ENCODE peak calls at places on chromosomes 1 and 21, in five cellular contexts. Z is adipocyte, G is dorsolateral prefrontal cortex, X is fibroblast of lung, T is GM06990. M is an unnamed sample.

GRCh38 chr1:1630191-1630964 is 1.6 kb upstream of the MMP23B start:
- DNase-seq in Z (no peak), X (peak; percentile 81), G (peak; percentile 65), T (peak; percentile 98), M (no peak)

GRCh38 chr21:15144026-15144425 is 79.2 kb upstream of the NRIP1 start:
- DNase-seq in X (peak; percentile 33), Z (peak; percentile 17), T (no peak), G (no peak), M (peak; percentile 28)

GRCh38 chr1:151606384-151606783 is 5.5 kb upstream of the SNX27 start:
- DNase-seq in T (no peak), X (no peak), Z (no peak), G (no peak), M (no peak)

GRCh38 chr1:43172532-43172972 is 422 bp downstream of the CFAP57 start:
- DNase-seq in Z (peak; percentile 95), G (peak; percentile 78), T (peak; percentile 87), X (peak; percentile 89), M (peak; percentile 80)

GRCh38 chr1:160789702-160790611 is 6.0 kb upstream of the LY9 start:
- DNase-seq in G (no peak), X (no peak), Z (no peak), T (peak; percentile 82), M (no peak)

GRCh38 chr1:168465942-168466702 is 77.7 kb downstream of the XCL2 start:
- DNase-seq in T (peak; percentile 37), X (peak; percentile 36), Z (peak; percentile 45), G (no peak), M (no peak)

GRCh38 chr1:57422271-57423134 is 1.4 kb downstream of the DAB1 start:
- DNase-seq in G (no peak), X (peak; percentile 35), Z (peak; percentile 40), T (peak; percentile 3), M (peak; percentile 9)

GRCh38 chr1:30420519-30421050 is 302.8 kb downstream of the MATN1 start:
- DNase-seq in X (no peak), G (no peak), T (no peak), Z (no peak), M (no peak)

GRCh38 chr1:199283814-199284213 is 645.0 kb downstream of the PTPRC start:
- DNase-seq in G (no peak), T (no peak), X (no peak), Z (no peak), M (no peak)

GRCh38 chr1:53111073-53111556 is 31.3 kb downstream of the SLC1A7 start:
- DNase-seq in T (no peak), Z (no peak), X (no peak), G (no peak), M (no peak)

GRCh38 chr21:27423073-27423472 is 456.2 kb upstream of the ADAMTS5 start:
- DNase-seq in T (no peak), Z (peak; percentile 87), G (no peak), X (peak; percentile 98), M (peak; percentile 97)

GRCh38 chr1:32334864-32335618 is 992 bp downstream of the MARCKSL1 start:
- DNase-seq in T (peak; percentile 82), X (peak; percentile 36), Z (peak; percentile 81), G (peak; percentile 47), M (peak; percentile 47)

GRCh38 chr1:30786264-30786991 is 28.9 kb upstream of the LAPTM5 start:
- DNase-seq in G (no peak), X (no peak), T (no peak), Z (no peak), M (no peak)

GRCh38 chr1:230569201-230569600 is 73.1 kb upstream of the COG2 start:
- DNase-seq in T (no peak), G (no peak), X (no peak), Z (no peak), M (no peak)

GRCh38 chr1:84143796-84144565 is at the start of gene PRKACB:
- DNase-seq in X (peak; percentile 34), Z (peak; percentile 22), G (no peak), T (no peak), M (no peak)

GRCh38 chr1:27570823-27571222 is 33.1 kb downstream of the AHDC1 start:
- DNase-seq in X (no peak), Z (no peak), G (no peak), T (no peak), M (no peak)

GRCh38 chr1:31618916-31619846 is 1.7 kb downstream of the HCRTR1 start:
- DNase-seq in X (no peak), Z (no peak), G (no peak), T (no peak), M (no peak)

GRCh38 chr21:36129219-36129618 is 5.7 kb upstream of the CBR3 start:
- DNase-seq in Z (no peak), X (no peak), G (no peak), T (no peak), M (no peak)

GRCh38 chr1:192516776-192517297 is 58.7 kb upstream of the RGS1 start:
- DNase-seq in X (no peak), G (no peak), T (peak; percentile 83), Z (peak; percentile 76), M (no peak)

GRCh38 chr1:5991784-5992033 is 516 bp downstream of the NPHP4 start:
- DNase-seq in Z (no peak), T (no peak), G (no peak), X (no peak), M (no peak)

GRCh38 chr1:202086579-202087350 is 36.0 kb upstream of the GPR37L1 start:
- DNase-seq in X (no peak), Z (no peak), G (no peak), T (no peak), M (peak; percentile 17)

GRCh38 chr1:235979716-235980338 is 85.1 kb downstream of the NID1 start:
- DNase-seq in Z (no peak), G (no peak), T (no peak), X (no peak), M (no peak)

GRCh38 chr1:211579434-211580302 is 707 bp upstream of the SLC30A1 start:
- DNase-seq in X (peak; percentile 17), Z (peak; percentile 77), T (no peak), G (no peak), M (peak; percentile 80)
- H3K4me3 ChIP-seq in X (peak overlapping the region; percentile 48), Z (peak overlapping the region; percentile 84), T (peak overlapping the region; percentile 62), G (peak overlapping the region; percentile 92), M (peak overlapping the region; percentile 87)

GRCh38 chr21:32954353-32954752 is 71.4 kb upstream of the OLIG2 start:
- DNase-seq in T (no peak), Z (no peak), X (no peak), G (no peak), M (no peak)

GRCh38 chr21:32962286-32962685 is 63.4 kb upstream of the OLIG2 start:
- DNase-seq in T (no peak), X (no peak), Z (no peak), G (no peak), M (no peak)

GRCh38 chr21:32955307-32955937 is 70.3 kb upstream of the OLIG2 start:
- DNase-seq in G (no peak), T (no peak), X (no peak), Z (no peak), M (peak; percentile 5)

GRCh38 chr21:32956257-32956656 is 69.5 kb upstream of the OLIG2 start:
- DNase-seq in T (no peak), G (no peak), Z (no peak), X (no peak), M (no peak)

GRCh38 chr21:32958288-32958992 is 67.3 kb upstream of the OLIG2 start:
- DNase-seq in Z (no peak), X (no peak), T (no peak), G (no peak), M (no peak)
- H3K27me3 ChIP-seq in Z (peaks cover 96% of the 10 kb centered on the region), X (peaks cover 6% of the 10 kb centered on the region), T (no peaks in the 10 kb centered on the region), G (peaks cover 12% of the 10 kb centered on the region), M (peaks cover 30% of the 10 kb centered on the region)

DNA sequence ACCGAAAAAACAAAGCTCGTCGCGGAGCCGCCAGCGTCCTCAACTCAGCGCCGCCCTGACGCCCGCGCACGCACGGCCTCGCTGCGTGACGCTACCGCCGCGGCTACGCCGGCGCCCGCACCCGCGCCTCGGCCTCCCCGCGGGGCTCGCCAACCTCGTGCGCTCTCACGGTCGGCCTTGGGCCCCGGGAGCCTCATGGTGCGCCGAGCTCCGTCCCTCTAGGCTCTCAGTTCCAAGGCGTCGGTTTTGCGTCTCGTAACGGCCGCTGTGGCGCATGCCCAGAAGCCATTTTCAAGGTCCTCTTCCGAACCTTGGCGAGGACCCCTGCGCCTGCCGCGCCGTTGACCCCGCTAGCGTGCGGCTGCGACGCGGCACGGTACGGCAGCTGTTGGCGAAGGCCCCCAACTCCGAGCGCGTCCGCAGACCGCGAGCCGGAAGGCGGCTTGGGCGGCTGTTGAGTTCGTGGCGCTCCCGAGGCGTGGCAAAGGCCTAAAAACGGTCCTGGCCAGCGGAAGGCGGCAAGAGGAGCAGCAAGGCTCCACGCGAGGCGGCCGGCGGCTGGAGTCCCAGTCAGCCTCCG is at the start of gene HENMT1:
- DNase-seq in X (peak; percentile 78), Z (peak; percentile 43), T (peak; percentile 89), G (no peak), M (peak; percentile 86)
- H3K4me3 ChIP-seq in X (peak within 1 kb of the TSS; percentile 43), Z (peak within 1 kb of the TSS; percentile 82), T (peak within 1 kb of the TSS; percentile 64), G (peak within 1 kb of the TSS; percentile 76), M (peak within 1 kb of the TSS; percentile 51)

DNA sequence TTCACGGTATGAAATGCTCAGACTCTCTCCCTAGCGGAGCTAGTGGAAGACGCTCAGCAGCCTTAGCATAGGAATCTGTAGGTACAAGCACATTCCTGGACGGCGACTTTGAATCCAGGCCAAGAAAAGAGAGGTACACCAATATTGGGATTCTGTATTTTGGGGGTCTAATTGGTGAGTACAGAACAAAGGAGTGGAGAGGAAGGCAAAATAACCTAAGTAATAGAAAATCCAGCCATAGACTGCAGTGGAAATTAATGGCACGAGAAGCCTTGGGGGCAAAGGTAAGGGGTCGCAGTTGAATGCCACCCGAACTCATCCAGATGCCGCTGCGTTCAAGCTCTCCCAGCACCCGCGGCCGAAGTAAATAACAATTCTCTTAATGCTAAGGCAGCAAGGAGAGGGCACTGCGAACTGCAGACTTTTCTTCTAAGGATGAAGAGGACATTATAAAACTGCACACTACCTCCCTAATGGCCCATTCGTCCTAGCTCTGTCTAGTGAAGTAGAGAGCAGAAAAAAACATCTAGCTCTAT is 17.8 kb upstream of the TBX15 start:
- DNase-seq in T (no peak), G (no peak), Z (no peak), X (no peak), M (no peak)
- H3K27me3 ChIP-seq in T (peaks cover 2% of the 10 kb centered on the region), G (peaks cover 93% of the 10 kb centered on the region), Z (peaks cover 17% of the 10 kb centered on the region), X (peaks cover 68% of the 10 kb centered on the region), M (no peaks in the 10 kb centered on the region)

GRCh38 chr1:229204863-229205777 is 65.8 kb upstream of the RAB4A start:
- DNase-seq in T (no peak), Z (peak; percentile 81), G (no peak), X (peak; percentile 86), M (peak; percentile 68)
- H3K4me3 ChIP-seq in T (no peak overlapping the region), Z (peak overlapping the region; percentile 39), G (no peak overlapping the region), X (no peak overlapping the region), M (no peak overlapping the region)

GRCh38 chr1:204376919-204377799 is 17.4 kb upstream of the PLEKHA6 start:
- DNase-seq in X (no peak), T (no peak), Z (no peak), G (no peak), M (peak; percentile 50)
- H3K27me3 ChIP-seq in X (peaks cover 57% of the 10 kb centered on the region), T (no peaks in the 10 kb centered on the region), Z (peaks cover 87% of the 10 kb centered on the region), G (no peaks in the 10 kb centered on the region), M (peaks cover 71% of the 10 kb centered on the region)